ENCODE peak calls at places on chromosome 6, in seven cellular contexts. One of them, this sample, is unnamed. For H3K4me1, the result is how much of the 10 kb centered on the place peaks cover.

GRCh38 chr6:52574709-52575489 is 2.0 kb downstream of the TRAM2 start:
- DNase-seq in uterus: no peak
- DNase-seq in heart left ventricle: peak
- DNase-seq in upper lobe of left lung: peak
- DNase-seq in breast epithelium: peak
- DNase-seq in stomach: peak
- DNase-seq in Peyer's patch: peak
- DNase-seq in this sample: no peak

GRCh38 chr6:75852721-75853120 is 103.7 kb downstream of the MYO6 start:
- DNase-seq in uterus: no peak
- DNase-seq in upper lobe of left lung: no peak
- DNase-seq in breast epithelium: no peak
- DNase-seq in heart left ventricle: no peak
- DNase-seq in Peyer's patch: no peak
- DNase-seq in stomach: no peak
- DNase-seq in this sample: no peak

GRCh38 chr6:14754636-14755513 is 491.0 kb upstream of the JARID2 start:
- DNase-seq in Peyer's patch: no peak
- DNase-seq in upper lobe of left lung: no peak
- DNase-seq in heart left ventricle: no peak
- DNase-seq in uterus: no peak
- DNase-seq in stomach: no peak
- DNase-seq in breast epithelium: no peak
- DNase-seq in this sample: no peak

GRCh38 chr6:6057442-6058053 is 50.8 kb upstream of the NRN1 start:
- DNase-seq in heart left ventricle: no peak
- DNase-seq in breast epithelium: no peak
- DNase-seq in Peyer's patch: no peak
- DNase-seq in upper lobe of left lung: no peak
- DNase-seq in stomach: no peak
- DNase-seq in uterus: no peak
- DNase-seq in this sample: no peak

GRCh38 chr6:107539409-107539808 is 49.5 kb downstream of the SOBP start:
- DNase-seq in Peyer's patch: peak
- DNase-seq in stomach: no peak
- DNase-seq in breast epithelium: no peak
- DNase-seq in uterus: no peak
- DNase-seq in upper lobe of left lung: no peak
- DNase-seq in heart left ventricle: no peak
- DNase-seq in this sample: no peak

GRCh38 chr6:39177130-39177529 is 52.1 kb downstream of the KCNK5 start:
- DNase-seq in stomach: no peak
- DNase-seq in Peyer's patch: no peak
- DNase-seq in heart left ventricle: no peak
- DNase-seq in breast epithelium: no peak
- DNase-seq in upper lobe of left lung: no peak
- DNase-seq in uterus: no peak
- DNase-seq in this sample: no peak

GRCh38 chr6:52509281-52510212 is 67.3 kb downstream of the TRAM2 start:
- DNase-seq in uterus: no peak
- DNase-seq in heart left ventricle: no peak
- DNase-seq in Peyer's patch: no peak
- DNase-seq in breast epithelium: no peak
- DNase-seq in stomach: no peak
- DNase-seq in upper lobe of left lung: no peak
- DNase-seq in this sample: no peak

GRCh38 chr6:166775180-166775922 is 148.3 kb upstream of the RPS6KA2 start:
- DNase-seq in uterus: peak
- DNase-seq in breast epithelium: no peak
- DNase-seq in upper lobe of left lung: peak
- DNase-seq in stomach: peak
- DNase-seq in Peyer's patch: peak
- DNase-seq in heart left ventricle: peak
- DNase-seq in this sample: no peak

GRCh38 chr6:122676146-122676545 is 65.9 kb downstream of the PKIB start:
- DNase-seq in heart left ventricle: no peak
- DNase-seq in uterus: no peak
- DNase-seq in upper lobe of left lung: no peak
- DNase-seq in breast epithelium: no peak
- DNase-seq in Peyer's patch: no peak
- DNase-seq in stomach: no peak
- DNase-seq in this sample: no peak

DNA sequence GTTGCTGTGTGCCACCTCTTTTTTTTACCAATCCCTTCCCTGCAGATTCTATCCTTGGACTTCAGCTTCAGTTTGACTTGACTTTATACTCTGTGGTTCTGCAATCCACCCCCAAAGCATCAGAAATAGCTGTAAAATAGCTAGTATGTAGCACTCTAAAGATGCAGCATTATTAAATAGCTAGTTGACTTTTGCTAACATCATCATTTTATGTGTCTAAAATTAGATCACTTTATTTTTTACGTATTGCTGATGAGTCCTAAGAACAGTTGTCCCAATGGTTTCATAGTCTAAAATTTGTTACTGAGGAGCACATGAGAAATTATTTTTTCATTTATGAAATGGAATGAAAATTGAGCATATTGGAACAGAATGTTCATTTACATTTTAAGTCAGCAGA is 138.2 kb downstream of the NKAIN2 start:
- DNase-seq in uterus: no peak
- DNase-seq in stomach: no peak
- DNase-seq in heart left ventricle: no peak
- DNase-seq in upper lobe of left lung: no peak
- DNase-seq in breast epithelium: no peak
- DNase-seq in Peyer's patch: no peak
- DNase-seq in this sample: no peak
- H3K4me1 ChIP-seq in uterus: under half
- H3K4me1 ChIP-seq in stomach: under half
- H3K4me1 ChIP-seq in heart left ventricle: under half
- H3K4me1 ChIP-seq in upper lobe of left lung: under half
- H3K4me1 ChIP-seq in breast epithelium: under half
- H3K4me1 ChIP-seq in Peyer's patch: under half
- H3K4me1 ChIP-seq in this sample: under half

GRCh38 chr6:162554531-162554930 is 173.0 kb downstream of the PRKN start:
- DNase-seq in uterus: no peak
- DNase-seq in breast epithelium: no peak
- DNase-seq in heart left ventricle: no peak
- DNase-seq in upper lobe of left lung: no peak
- DNase-seq in Peyer's patch: no peak
- DNase-seq in stomach: no peak
- DNase-seq in this sample: no peak
- TF ChIP-seq POLR2A in uterus: no peak
- TF ChIP-seq POLR2A in breast epithelium: no peak
- TF ChIP-seq POLR2A in heart left ventricle: no peak
- TF ChIP-seq POLR2A in upper lobe of left lung: no peak
- TF ChIP-seq POLR2A in Peyer's patch: no peak
- TF ChIP-seq POLR2A in stomach: no peak
- TF ChIP-seq POLR2A in this sample: no peak

DNA sequence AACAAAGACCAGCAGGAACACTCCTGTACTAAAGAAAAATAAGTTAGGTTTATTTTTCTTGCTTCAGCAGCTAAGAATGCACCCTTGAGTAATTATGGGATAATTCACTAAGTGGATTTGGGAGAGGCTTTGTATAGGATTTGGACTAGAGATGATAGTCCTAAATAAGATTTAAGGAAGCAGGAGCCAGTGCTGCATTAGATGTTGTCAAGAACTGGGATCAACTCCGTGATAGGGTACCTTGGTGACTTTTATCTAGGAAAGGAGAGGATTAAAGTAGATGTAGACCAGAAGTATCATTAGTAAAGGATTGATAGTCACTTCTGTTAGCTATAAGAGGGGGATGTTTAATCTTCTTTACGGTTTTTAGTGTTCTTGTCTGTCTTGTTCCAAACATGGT is 4.1 kb upstream of the C6orf141 start:
- DNase-seq in stomach: no peak
- DNase-seq in Peyer's patch: no peak
- DNase-seq in heart left ventricle: no peak
- DNase-seq in uterus: no peak
- DNase-seq in breast epithelium: no peak
- DNase-seq in upper lobe of left lung: no peak
- DNase-seq in this sample: no peak
- H3K4me3 ChIP-seq in stomach: no peak
- H3K4me3 ChIP-seq in Peyer's patch: no peak
- H3K4me3 ChIP-seq in heart left ventricle: no peak
- H3K4me3 ChIP-seq in uterus: no peak
- H3K4me3 ChIP-seq in breast epithelium: no peak
- H3K4me3 ChIP-seq in upper lobe of left lung: no peak
- H3K4me3 ChIP-seq in this sample: no peak

DNA sequence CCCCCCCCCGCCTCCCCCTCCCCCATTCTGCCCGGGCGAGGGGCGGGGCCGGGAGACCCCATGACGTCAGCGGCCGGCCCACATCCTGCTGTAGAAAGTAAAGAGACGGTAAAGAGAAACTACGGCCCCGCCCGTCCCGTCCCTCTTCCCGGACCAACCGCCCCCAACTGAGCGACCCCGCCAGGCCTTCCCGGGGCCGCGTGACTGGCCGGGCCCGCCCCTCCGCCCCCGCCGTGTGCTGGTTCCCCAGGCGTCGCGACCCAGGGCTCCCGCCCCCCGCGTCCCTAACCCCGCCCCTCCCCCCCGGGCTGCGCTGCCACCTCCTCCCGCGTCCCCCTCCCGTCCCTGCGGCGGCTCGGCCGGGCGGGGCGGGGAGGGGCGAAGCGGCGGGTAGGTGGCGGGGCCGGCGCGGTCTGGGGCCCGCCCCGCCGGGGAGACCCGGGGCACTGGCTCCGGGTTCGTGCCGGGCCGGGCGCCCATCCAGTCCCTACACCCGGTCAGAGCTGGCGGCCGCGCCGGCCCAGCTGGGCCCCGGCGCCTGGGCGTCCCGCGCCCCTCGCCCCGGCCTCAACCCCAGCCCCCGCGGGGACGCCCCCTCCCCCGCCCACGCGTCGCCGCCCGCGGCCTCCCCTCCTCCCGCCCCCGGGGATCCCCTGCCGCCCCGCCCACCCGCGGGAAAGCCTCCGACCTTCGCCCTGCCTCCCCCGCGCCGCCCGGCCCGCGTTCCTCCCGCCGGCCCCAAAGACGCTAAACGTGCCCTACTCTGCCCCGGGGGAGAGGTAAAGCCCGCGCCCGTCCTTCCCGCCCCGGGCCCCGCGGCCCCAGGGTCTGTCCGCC is 618 bp upstream of the HIVEP1 start:
- DNase-seq in stomach: peak
- DNase-seq in breast epithelium: peak
- DNase-seq in heart left ventricle: peak
- DNase-seq in Peyer's patch: peak
- DNase-seq in uterus: peak
- DNase-seq in upper lobe of left lung: peak
- DNase-seq in this sample: peak
- H3K4me1 ChIP-seq in stomach: under half
- H3K4me1 ChIP-seq in breast epithelium: under half
- H3K4me1 ChIP-seq in heart left ventricle: under half
- H3K4me1 ChIP-seq in Peyer's patch: under half
- H3K4me1 ChIP-seq in uterus: under half
- H3K4me1 ChIP-seq in upper lobe of left lung: under half
- H3K4me1 ChIP-seq in this sample: under half

DNA sequence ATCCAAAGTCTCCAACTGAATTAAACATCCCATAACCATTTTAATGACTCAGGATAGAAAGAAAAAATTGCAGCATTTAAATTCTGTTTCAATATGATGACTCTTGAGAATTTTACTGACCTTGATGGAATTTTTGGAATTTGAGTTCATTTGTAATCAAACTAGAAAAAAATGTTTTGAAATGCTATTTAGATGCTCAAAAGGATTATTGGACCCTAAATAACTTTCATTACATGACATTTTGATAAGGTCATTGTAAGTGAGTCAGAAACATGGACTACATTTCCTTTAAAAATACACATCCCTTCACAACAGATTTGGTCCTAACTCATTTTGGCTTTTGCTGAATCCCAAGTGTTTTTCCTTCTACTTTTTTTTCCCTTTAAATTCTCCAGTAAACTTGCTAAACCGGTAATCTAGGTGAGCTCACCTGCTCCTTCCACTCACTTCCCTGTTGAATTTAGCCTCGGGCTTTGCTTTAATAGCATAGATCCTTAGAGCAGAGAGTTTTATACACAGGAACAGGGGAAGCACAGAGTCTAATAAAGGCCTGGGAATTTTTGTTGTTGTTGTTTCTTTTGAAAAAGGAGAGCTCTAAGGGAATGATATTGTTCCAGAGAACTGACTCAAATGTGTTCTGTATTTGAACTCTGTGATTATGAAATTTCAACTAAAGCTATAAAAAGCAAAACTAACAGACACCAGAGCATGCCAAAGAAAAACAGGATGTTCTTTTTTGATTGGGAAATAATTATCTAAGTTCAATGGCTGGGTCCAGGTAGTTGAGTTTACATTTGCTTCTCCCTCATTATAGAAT is 1088.3 kb upstream of the CITED2 start:
- DNase-seq in breast epithelium: peak
- DNase-seq in upper lobe of left lung: no peak
- DNase-seq in Peyer's patch: no peak
- DNase-seq in uterus: no peak
- DNase-seq in stomach: no peak
- DNase-seq in heart left ventricle: no peak
- DNase-seq in this sample: no peak
- TF ChIP-seq POLR2A in breast epithelium: no peak
- TF ChIP-seq POLR2A in upper lobe of left lung: no peak
- TF ChIP-seq POLR2A in Peyer's patch: no peak
- TF ChIP-seq POLR2A in uterus: no peak
- TF ChIP-seq POLR2A in stomach: no peak
- TF ChIP-seq POLR2A in heart left ventricle: no peak
- TF ChIP-seq POLR2A in this sample: no peak